ENCODE peak calls at places on chromosomes 13 and 19, in seven cellular contexts. E is fibroblast of the aortic adventitia, F is Calu3, S is IMR-90, N is astrocyte of the spinal cord, J is SK-N-SH, R is retinal pigment epithelial cell. Y is an unnamed sample.

GRCh38 chr19:16285769-16286564 is 38.7 kb upstream of the KLF2 start:
- DNase-seq in E (no peak), F (no peak), S (no peak), N (peak), J (no peak), R (no peak), Y (no peak)

GRCh38 chr19:50465986-50466771 is 10.1 kb upstream of the EMC10 start:
- DNase-seq in E (no peak), F (peak), S (no peak), N (no peak), J (peak), R (no peak), Y (no peak)

GRCh38 chr19:44582581-44583265 is 30.6 kb upstream of the IGSF23 start:
- DNase-seq in E (peak), F (peak), S (no peak), N (no peak), J (peak), R (no peak), Y (peak)

GRCh38 chr13:46106839-46107371 is 2.1 kb upstream of the CPB2 start:
- DNase-seq in E (no peak), F (no peak), S (no peak), N (no peak), J (no peak), R (no peak), Y (no peak)

GRCh38 chr13:40377783-40378182 is 288.7 kb downstream of the FOXO1 start:
- DNase-seq in E (peak), F (peak), S (no peak), N (peak), J (no peak), R (peak), Y (no peak)

GRCh38 chr19:3520166-3521103 is 14.3 kb downstream of the FZR1 start:
- DNase-seq in E (no peak), F (no peak), S (no peak), N (no peak), J (peak), R (no peak), Y (no peak)

GRCh38 chr19:4391701-4392543 is 8.4 kb downstream of the SH3GL1 start:
- DNase-seq in E (peak), F (no peak), S (peak), N (peak), J (no peak), R (no peak), Y (no peak)

GRCh38 chr19:46349311-46349993 is 2.6 kb downstream of the PPP5C start:
- DNase-seq in E (no peak), F (no peak), S (no peak), N (no peak), J (no peak), R (no peak), Y (no peak)

GRCh38 chr19:40223135-40223822 is 3.2 kb downstream of the CCNP start:
- DNase-seq in E (no peak), F (peak), S (no peak), N (no peak), J (no peak), R (no peak), Y (no peak)

GRCh38 chr13:112891477-112892401 is 77.3 kb upstream of the MCF2L start:
- DNase-seq in E (no peak), F (no peak), S (no peak), N (no peak), J (no peak), R (no peak), Y (no peak)

GRCh38 chr13:36965767-36966166 is 33.4 kb downstream of the ALG5 start:
- DNase-seq in E (peak), F (peak), S (peak), N (peak), J (no peak), R (peak), Y (no peak)

GRCh38 chr13:41311607-41312500 is 787 bp downstream of the NAA16 start:
- DNase-seq in E (peak), F (peak), S (peak), N (peak), J (peak), R (no peak), Y (peak)

GRCh38 chr13:49292742-49293498 is 45.2 kb downstream of the CDADC1 start:
- DNase-seq in E (peak), F (no peak), S (peak), N (peak), J (peak), R (peak), Y (no peak)

GRCh38 chr13:29718694-29719093 is 123.2 kb upstream of the SLC7A1 start:
- DNase-seq in E (no peak), F (no peak), S (no peak), N (no peak), J (no peak), R (no peak), Y (no peak)

GRCh38 chr13:43293986-43294880 is 270.8 kb downstream of the DNAJC15 start:
- DNase-seq in E (no peak), F (no peak), S (peak), N (no peak), J (no peak), R (no peak), Y (no peak)

GRCh38 chr19:21912654-21913053 is 76.7 kb upstream of the ZNF43 start:
- DNase-seq in E (no peak), F (no peak), S (no peak), N (no peak), J (no peak), R (no peak), Y (no peak)

GRCh38 chr13:36758345-36758744 is 60.7 kb upstream of the RFXAP start:
- DNase-seq in E (no peak), F (peak), S (no peak), N (no peak), J (peak), R (peak), Y (no peak)

GRCh38 chr19:49512970-49513745 is 697 bp downstream of the FCGRT start:
- DNase-seq in E (no peak), F (peak), S (no peak), N (no peak), J (peak), R (no peak), Y (peak)

GRCh38 chr13:112688560-112689497 is 1.0 kb upstream of the ATP11A start:
- DNase-seq in E (peak), F (no peak), S (no peak), N (peak), J (no peak), R (no peak), Y (no peak)

GRCh38 chr13:52650731-52651130 is 1.9 kb upstream of the SUGT1 start:
- DNase-seq in E (no peak), F (no peak), S (no peak), N (no peak), J (no peak), R (no peak), Y (no peak)

GRCh38 chr13:87676254-87677042 is 5.3 kb downstream of the SLITRK5 start:
- DNase-seq in E (no peak), F (no peak), S (no peak), N (no peak), J (peak), R (no peak), Y (peak)

GRCh38 chr19:56942749-56943148 is 102.2 kb upstream of the PEG3 start:
- DNase-seq in E (no peak), F (no peak), S (no peak), N (no peak), J (peak), R (no peak), Y (peak)

GRCh38 chr19:1000591-1001537 is 645 bp downstream of the GRIN3B start:
- DNase-seq in E (no peak), F (no peak), S (no peak), N (no peak), J (peak), R (no peak), Y (no peak)

GRCh38 chr19:999379-999719 is 870 bp upstream of the GRIN3B start:
- DNase-seq in E (no peak), F (no peak), S (no peak), N (no peak), J (no peak), R (no peak), Y (no peak)

GRCh38 chr19:998064-998463 is 2.2 kb upstream of the GRIN3B start:
- DNase-seq in E (no peak), F (no peak), S (no peak), N (no peak), J (no peak), R (no peak), Y (no peak)

GRCh38 chr19:1001538-1002166 is 1.4 kb downstream of the GRIN3B start:
- DNase-seq in E (no peak), F (peak), S (no peak), N (no peak), J (peak), R (no peak), Y (peak)

DNA sequence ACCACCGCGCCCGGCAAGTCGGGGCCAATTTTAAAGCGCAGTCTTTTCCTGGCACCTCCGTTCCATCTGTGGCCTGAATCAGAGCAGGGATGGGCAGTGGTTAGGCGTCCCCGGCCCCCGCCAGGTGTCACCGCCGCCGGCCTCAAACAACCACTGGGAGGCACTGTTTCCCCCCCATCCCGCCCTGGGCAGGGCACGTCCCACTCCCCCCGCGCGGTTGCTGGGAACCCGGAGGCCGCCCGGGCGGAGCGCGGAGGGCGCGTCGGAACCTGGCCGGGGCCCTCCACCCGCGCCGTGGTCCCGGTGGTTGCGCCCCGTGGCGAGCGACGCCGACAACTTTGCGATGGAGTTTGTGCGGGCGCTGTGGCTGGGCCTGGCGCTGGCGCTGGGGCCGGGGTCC is at the start of gene GRIN3B:
- DNase-seq in E (peak), F (peak), S (peak), N (peak), J (peak), R (no peak), Y (peak)
- TF ChIP-seq CTCF in E (peak), F (peak), S (peak), N (peak), J (peak), R (peak), Y (peak)

GRCh38 chr19:35088514-35088913 is 27.1 kb upstream of the FXYD3 start:
- DNase-seq in E (peak), F (peak), S (peak), N (peak), J (no peak), R (no peak), Y (no peak)

GRCh38 chr19:35093430-35093829 is 22.2 kb upstream of the FXYD3 start:
- DNase-seq in E (no peak), F (no peak), S (no peak), N (no peak), J (peak), R (no peak), Y (no peak)

GRCh38 chr19:35089554-35089953 is 26.1 kb upstream of the FXYD3 start:
- DNase-seq in E (no peak), F (no peak), S (no peak), N (no peak), J (no peak), R (no peak), Y (no peak)

GRCh38 chr19:35090160-35090794 is 25.3 kb upstream of the FXYD3 start:
- DNase-seq in E (peak), F (peak), S (peak), N (peak), J (peak), R (no peak), Y (peak)

DNA sequence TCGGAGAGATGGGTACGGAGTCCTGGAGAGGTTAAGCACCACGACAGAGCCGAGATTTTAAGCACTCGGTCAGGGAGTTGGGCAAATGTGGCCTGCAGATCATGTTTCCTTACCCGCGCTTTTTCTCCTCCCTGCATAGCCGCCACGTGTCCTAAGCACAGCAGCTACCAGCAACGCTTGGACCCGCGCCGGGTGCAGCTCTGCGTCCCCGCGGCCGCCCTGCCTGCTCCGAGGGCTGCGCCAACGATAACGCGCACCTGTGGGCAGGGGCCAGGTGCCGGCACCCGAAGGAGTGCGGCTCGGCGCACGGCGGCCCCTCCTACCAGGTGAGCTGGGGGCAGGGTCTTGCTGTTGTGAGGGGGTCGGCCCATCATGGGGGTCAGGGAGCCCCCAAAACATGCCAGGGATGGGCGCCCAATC is 24.8 kb upstream of the FXYD3 start:
- DNase-seq in E (no peak), F (peak), S (no peak), N (no peak), J (no peak), R (no peak), Y (no peak)
- TF ChIP-seq CTCF in E (no peak), F (no peak), S (no peak), N (no peak), J (no peak), R (no peak), Y (no peak)

DNA sequence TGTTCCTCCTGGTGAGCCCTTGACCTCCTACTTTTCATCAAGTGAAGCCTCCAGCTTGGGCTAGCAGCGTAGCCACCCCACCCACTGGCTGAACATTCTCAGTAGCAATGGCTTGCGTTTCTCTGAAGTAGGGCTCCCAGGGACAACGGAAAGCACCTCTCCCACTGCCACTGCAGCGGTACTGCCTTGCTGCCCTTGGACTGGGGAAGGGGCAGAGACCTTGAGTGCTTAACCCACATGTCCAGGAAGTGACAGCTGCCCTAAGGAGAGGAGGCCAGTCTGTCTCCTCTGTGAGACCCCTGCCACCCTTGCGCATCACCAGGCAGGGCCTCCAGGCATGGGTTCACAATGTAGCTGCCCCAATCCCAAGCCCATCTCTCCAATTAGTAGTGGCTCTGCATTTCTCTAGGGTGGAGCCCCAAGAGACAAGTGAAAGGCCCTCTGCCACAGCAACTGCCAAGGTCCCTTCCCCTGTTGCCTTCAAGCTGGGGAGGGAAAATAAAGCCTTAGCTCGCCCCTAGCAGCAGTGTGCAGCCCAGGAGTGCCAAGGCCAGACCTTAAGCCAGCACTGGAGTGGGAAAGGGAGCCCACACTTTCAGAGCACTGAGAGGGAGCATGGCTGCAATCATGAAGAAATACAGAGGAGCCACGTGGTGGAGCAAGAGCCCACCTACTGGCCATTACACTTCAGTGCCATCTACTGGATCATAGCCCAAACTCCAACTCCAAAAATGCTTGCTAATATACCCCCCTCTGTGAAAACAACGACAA is 175.9 kb upstream of the TRPC4 start:
- DNase-seq in E (peak), F (peak), S (peak), N (peak), J (peak), R (no peak), Y (peak)
- TF ChIP-seq CTCF in E (peak), F (peak), S (peak), N (peak), J (peak), R (peak), Y (peak)

GRCh38 chr19:37172368-37173366 is at the start of gene ZNF585A:
- DNase-seq in E (peak), F (peak), S (peak), N (peak), J (peak), R (peak), Y (peak)
- TF ChIP-seq CTCF in E (peak), F (no peak), S (peak), N (peak), J (no peak), R (peak), Y (no peak)

GRCh38 chr13:113935081-113935511 is 38.8 kb downstream of the C13orf46 start:
- DNase-seq in E (no peak), F (no peak), S (no peak), N (peak), J (peak), R (no peak), Y (no peak)
- TF ChIP-seq CTCF in E (no peak), F (no peak), S (no peak), N (no peak), J (no peak), R (no peak), Y (no peak)

GRCh38 chr13:98845726-98846125 is 93.3 kb upstream of the SLC15A1 start:
- DNase-seq in E (no peak), F (no peak), S (no peak), N (no peak), J (no peak), R (no peak), Y (no peak)

GRCh38 chr13:98839826-98840769 is 87.6 kb upstream of the SLC15A1 start:
- DNase-seq in E (peak), F (peak), S (peak), N (peak), J (peak), R (no peak), Y (peak)

GRCh38 chr13:98842074-98842473 is 89.6 kb upstream of the SLC15A1 start:
- DNase-seq in E (no peak), F (no peak), S (no peak), N (no peak), J (no peak), R (no peak), Y (no peak)

GRCh38 chr13:98843482-98843877 is 91.0 kb upstream of the SLC15A1 start:
- DNase-seq in E (peak), F (no peak), S (no peak), N (no peak), J (no peak), R (no peak), Y (no peak)

DNA sequence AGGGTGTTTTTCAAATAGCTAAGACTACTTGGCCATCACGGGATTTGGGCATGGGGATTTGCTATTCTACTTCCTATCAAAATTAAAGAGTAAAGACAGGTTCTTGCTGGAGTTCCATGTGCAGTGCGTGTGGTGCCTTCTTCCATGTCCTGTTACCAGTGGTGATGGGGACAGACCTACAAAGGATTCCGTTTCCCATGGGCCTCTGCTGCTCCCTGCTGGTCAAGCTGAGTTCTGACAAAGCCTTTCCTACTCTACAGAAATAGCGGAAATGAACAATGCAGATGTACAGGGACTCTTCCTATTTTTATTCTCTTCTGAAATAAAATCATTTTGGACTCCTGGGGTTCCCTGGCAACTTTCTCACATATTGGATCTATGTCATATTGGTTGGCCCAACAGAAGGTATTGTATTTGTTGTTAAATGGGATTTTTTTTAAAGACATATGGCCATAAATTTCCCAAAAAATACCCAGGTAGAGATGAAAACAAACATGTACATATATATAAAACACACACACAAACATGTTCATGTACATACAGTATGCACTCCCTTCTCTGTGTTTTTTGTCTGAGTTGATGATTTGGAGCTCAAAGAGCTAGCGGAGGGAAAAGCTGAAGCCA is 90.5 kb upstream of the SLC15A1 start:
- DNase-seq in E (peak), F (peak), S (peak), N (peak), J (peak), R (no peak), Y (peak)
- TF ChIP-seq CTCF in E (peak), F (peak), S (peak), N (peak), J (peak), R (peak), Y (peak)

GRCh38 chr13:110876592-110876991 is 38.3 kb downstream of the ANKRD10 start:
- DNase-seq in E (no peak), F (no peak), S (no peak), N (no peak), J (no peak), R (no peak), Y (no peak)
- TF ChIP-seq CTCF in E (no peak), F (no peak), S (no peak), N (no peak), J (no peak), R (no peak), Y (no peak)

GRCh38 chr13:26062853-26063444 is 11.1 kb upstream of the SHISA2 start:
- DNase-seq in E (peak), F (peak), S (peak), N (peak), J (peak), R (no peak), Y (peak)
- TF ChIP-seq CTCF in E (peak), F (peak), S (peak), N (peak), J (peak), R (peak), Y (peak)

GRCh38 chr19:8525401-8525684 is 11.4 kb upstream of the ZNF414 start:
- DNase-seq in E (no peak), F (no peak), S (no peak), N (no peak), J (no peak), R (no peak), Y (no peak)
- TF ChIP-seq CTCF in E (peak), F (no peak), S (peak), N (peak), J (peak), R (peak), Y (peak)

Y was measured in endothelial cell.